ENCODE peak calls at places on chromosome 17, in ten cellular contexts. O is MM.1S; A is B cell; K is left ventricle myocardium inferior; C is stimulated activated naive CD4-positive, alpha-beta T cell; I is ecto neural progenitor cell; R is left lung; X is NCI-H187 treated with DMSO at 0.1 percent for 48 hours; J is nucleus accumbens; W is stimulated activated CD4-positive, alpha-beta T cell treated with anti-CD3 and anti-CD28 coated beads, Interleukin-4, amount 100 ng/mL, for 48 hours. U is an unnamed sample.

GRCh38 chr17:79169861-79170260 is 95.2 kb downstream of the ENGASE start:
- DNase-seq in R (no peak), W (no peak), A (no peak), I (no peak), J (no peak), O (no peak), X (no peak), C (no peak), K (no peak), U (no peak)

GRCh38 chr17:58576679-58577367 is 62.4 kb upstream of the MTMR4 start:
- DNase-seq in O (peak), A (no peak), C (no peak), W (no peak), J (no peak), X (no peak), K (no peak), R (no peak), I (no peak), U (no peak)

GRCh38 chr17:79919862-79920720 is 80.9 kb upstream of the CBX4 start:
- DNase-seq in J (no peak), X (no peak), C (no peak), R (no peak), W (no peak), K (no peak), I (no peak), O (no peak), A (no peak), U (no peak)

GRCh38 chr17:76076765-76077581 is 2.0 kb upstream of the ZACN start:
- DNase-seq in W (no peak), A (peak), I (no peak), K (no peak), J (no peak), C (peak), O (no peak), R (no peak), X (no peak), U (no peak)

GRCh38 chr17:72282439-72283029 is 161.7 kb downstream of the SOX9 start:
- DNase-seq in K (no peak), J (no peak), O (peak), A (no peak), C (no peak), W (no peak), X (no peak), I (no peak), R (no peak), U (no peak)

GRCh38 chr17:44045493-44045892 is 21.0 kb downstream of the LSM12 start:
- DNase-seq in J (no peak), C (no peak), W (no peak), O (no peak), A (no peak), R (no peak), X (no peak), K (no peak), I (no peak), U (no peak)

GRCh38 chr17:14582996-14583395 is 282.1 kb downstream of the HS3ST3B1 start:
- DNase-seq in A (no peak), R (no peak), W (no peak), C (no peak), O (no peak), X (no peak), I (no peak), K (no peak), J (no peak), U (no peak)

GRCh38 chr17:47693667-47694017 is 319 bp upstream of the TBKBP1 start:
- DNase-seq in A (no peak), O (no peak), K (no peak), R (no peak), C (no peak), I (no peak), J (no peak), X (no peak), W (no peak), U (no peak)

GRCh38 chr17:5588584-5588983 is 4.3 kb upstream of the NLRP1 start:
- DNase-seq in A (no peak), J (no peak), I (no peak), R (no peak), W (no peak), C (no peak), X (no peak), O (no peak), K (no peak), U (no peak)

GRCh38 chr17:8954339-8954738 is 11.2 kb downstream of the PIK3R5 start:
- DNase-seq in I (no peak), W (no peak), X (no peak), C (peak), R (peak), A (peak), J (no peak), K (peak), O (no peak), U (peak)

GRCh38 chr17:48542956-48543853 is 1.7 kb downstream of the HOXB2 start:
- DNase-seq in O (peak), R (no peak), J (no peak), A (peak), I (peak), X (no peak), K (peak), W (peak), C (peak), U (no peak)

GRCh38 chr17:20955437-20956323 is 87.1 kb downstream of the USP22 start:
- DNase-seq in C (no peak), R (no peak), A (no peak), J (no peak), O (no peak), W (no peak), K (peak), I (no peak), X (no peak), U (no peak)

GRCh38 chr17:77863814-77864161 is 94.7 kb upstream of the TNRC6C start:
- DNase-seq in K (peak), W (no peak), J (no peak), R (peak), A (no peak), C (no peak), X (peak), O (peak), I (no peak), U (no peak)

GRCh38 chr17:38454528-38454927 is 26.3 kb downstream of the ARHGAP23 start:
- DNase-seq in R (peak), W (no peak), K (peak), X (no peak), O (no peak), J (peak), A (no peak), I (peak), C (no peak), U (no peak)

GRCh38 chr17:75763613-75764416 is 1.2 kb downstream of the GALK1 start:
- DNase-seq in W (no peak), O (no peak), X (no peak), A (no peak), R (no peak), J (no peak), I (no peak), C (no peak), K (no peak), U (no peak)

U was measured in suprapubic skin.